ENCODE peak calls at places on chromosomes 5 and 9, in five cellular contexts. N, H, Q, B and J are unnamed samples. For H3K36me3, the result is how much of the 10 kb centered on the place peaks cover.

GRCh38 chr5:36607838-36608783 is 1.7 kb downstream of the SLC1A3 start:
- DNase-seq in N (peak), H (no peak), Q (no peak), B (peak), J (peak)

GRCh38 chr5:10759111-10759510 is 1.9 kb downstream of the DAP start:
- DNase-seq in N (no peak), H (no peak), Q (no peak), B (no peak), J (no peak)

GRCh38 chr5:52864376-52864775 is 76.7 kb downstream of the ITGA1 start:
- DNase-seq in N (no peak), H (no peak), Q (no peak), B (no peak), J (no peak)

GRCh38 chr9:88533951-88534455 is 975 bp upstream of the NXNL2 start:
- DNase-seq in N (peak), H (peak), Q (peak), B (peak), J (no peak)

GRCh38 chr9:28887188-28887884 is 1314.1 kb upstream of the C9orf72 start:
- DNase-seq in N (no peak), H (no peak), Q (no peak), B (no peak), J (no peak)

GRCh38 chr5:108340131-108340530 is 41.8 kb downstream of the FBXL17 start:
- DNase-seq in N (no peak), H (no peak), Q (no peak), B (no peak), J (no peak)

GRCh38 chr5:143338658-143339366 is 64.7 kb downstream of the NR3C1 start:
- DNase-seq in N (no peak), H (no peak), Q (no peak), B (no peak), J (peak)

GRCh38 chr5:116497648-116498047 is 77.0 kb downstream of the SEMA6A start:
- DNase-seq in N (no peak), H (no peak), Q (no peak), B (no peak), J (no peak)

GRCh38 chr5:91727452-91727851 is 344.3 kb upstream of the ARRDC3 start:
- DNase-seq in N (peak), H (no peak), Q (no peak), B (no peak), J (no peak)

GRCh38 chr5:37567566-37567965 is 188.4 kb downstream of the WDR70 start:
- DNase-seq in N (no peak), H (no peak), Q (no peak), B (no peak), J (no peak)

GRCh38 chr9:129225815-129226214 is 47.8 kb upstream of the IER5L start:
- DNase-seq in N (peak), H (peak), Q (peak), B (peak), J (peak)

GRCh38 chr9:71762900-71763653 is 5.2 kb downstream of the CEMIP2 start:
- DNase-seq in N (no peak), H (no peak), Q (no peak), B (no peak), J (peak)

GRCh38 chr9:14106699-14107098 is 207.2 kb downstream of the NFIB start:
- DNase-seq in N (no peak), H (no peak), Q (no peak), B (no peak), J (no peak)

GRCh38 chr9:10045598-10045997 is 567.2 kb downstream of the PTPRD start:
- DNase-seq in N (no peak), H (no peak), Q (no peak), B (peak), J (no peak)

GRCh38 chr9:5326893-5327548 is 12.7 kb downstream of the RLN1 start:
- DNase-seq in N (peak), H (no peak), Q (peak), B (peak), J (no peak)

GRCh38 chr5:95283761-95284511 is 958 bp downstream of the MCTP1 start:
- DNase-seq in N (peak), H (peak), Q (peak), B (peak), J (no peak)

GRCh38 chr9:31034311-31034710 is 1350.1 kb upstream of the ACO1 start:
- DNase-seq in N (no peak), H (no peak), Q (no peak), B (no peak), J (no peak)

DNA sequence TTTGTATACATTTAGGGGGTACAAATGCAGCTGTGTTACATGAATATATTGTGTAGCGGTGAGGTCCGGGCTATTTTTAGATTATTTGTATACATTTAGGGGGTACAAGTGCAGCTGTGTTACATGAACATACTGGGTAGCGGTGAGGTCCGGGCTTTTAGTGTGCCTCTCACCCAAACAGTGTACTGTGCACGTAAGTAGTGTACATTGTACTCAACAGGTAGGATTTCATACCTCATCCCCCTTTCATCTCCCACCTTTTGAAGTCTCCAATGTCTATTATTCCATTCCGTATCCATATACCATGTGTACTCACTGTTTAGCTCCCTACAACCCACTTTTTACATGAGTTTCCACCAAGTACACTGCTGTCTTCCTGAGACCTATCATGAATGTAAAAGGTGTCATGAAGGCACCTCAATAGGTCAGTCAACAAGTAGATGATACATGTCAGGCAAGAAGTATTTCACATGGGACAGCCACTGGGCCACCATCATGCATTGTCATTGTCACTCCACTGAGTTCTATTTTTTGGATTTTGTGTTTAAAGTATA is 27.7 kb downstream of the SKP1 start:
- DNase-seq in N (no peak), H (no peak), Q (no peak), B (no peak), J (no peak)
- H3K36me3 ChIP-seq in N (half or more), H (half or more), Q (under half), B (under half), J (half or more)

GRCh38 chr9:35522189-35522588 is 32.3 kb downstream of the RUSC2 start:
- DNase-seq in N (no peak), H (no peak), Q (no peak), B (no peak), J (no peak)
- H3K27ac ChIP-seq in N (no peak), H (peak), Q (no peak), B (no peak), J (peak)

GRCh38 chr9:136506425-136506824 is 23.6 kb upstream of the SEC16A start:
- DNase-seq in N (no peak), H (no peak), Q (no peak), B (no peak), J (no peak)

GRCh38 chr9:136504512-136505348 is 21.9 kb upstream of the SEC16A start:
- DNase-seq in N (no peak), H (no peak), Q (no peak), B (no peak), J (no peak)

GRCh38 chr9:136507221-136507991 is 24.6 kb upstream of the SEC16A start:
- DNase-seq in N (no peak), H (no peak), Q (no peak), B (no peak), J (no peak)

GRCh38 chr9:136507992-136508375 is 25.1 kb upstream of the SEC16A start:
- DNase-seq in N (no peak), H (no peak), Q (no peak), B (no peak), J (no peak)

GRCh38 chr9:136505406-136506403 is 22.9 kb upstream of the SEC16A start:
- DNase-seq in N (no peak), H (no peak), Q (no peak), B (no peak), J (no peak)
- H3K36me3 ChIP-seq in N (under half), H (half or more), Q (under half), B (under half), J (half or more)

DNA sequence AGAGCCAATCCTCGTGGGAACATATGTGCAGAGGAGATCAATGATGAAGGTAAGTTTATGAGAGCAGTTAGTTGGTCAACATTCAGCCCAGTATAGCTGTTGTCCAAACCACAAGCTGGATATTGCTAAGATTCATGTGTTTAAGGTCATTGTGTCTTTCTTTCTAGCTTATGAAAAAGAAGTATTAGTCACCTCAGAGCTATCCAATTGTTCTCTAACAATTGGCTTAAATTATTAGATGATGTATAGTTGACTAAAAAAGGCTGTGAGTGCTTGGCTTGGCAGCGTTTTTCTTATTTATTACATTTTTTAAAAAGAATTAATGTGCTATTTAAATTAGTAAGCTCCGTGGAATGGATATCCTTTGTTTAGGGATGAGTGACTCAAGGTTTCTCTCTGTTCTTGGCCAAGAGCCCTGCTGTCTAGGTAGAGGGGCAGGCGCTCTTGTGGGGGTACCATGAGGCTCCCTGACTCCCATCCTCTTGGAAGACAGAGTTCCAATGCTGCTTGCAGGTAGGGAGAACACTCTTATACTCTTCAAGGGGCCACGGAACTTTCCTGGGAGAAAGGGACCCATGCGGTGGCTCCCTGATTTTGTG is 487.4 kb downstream of the IRX1 start:
- DNase-seq in N (no peak), H (no peak), Q (no peak), B (no peak), J (no peak)
- H3K27ac ChIP-seq in N (no peak), H (no peak), Q (no peak), B (no peak), J (no peak)